ENCODE peak calls at places on chromosomes 5 and 9, in six cellular contexts. R, T, W, B, Z and P are unnamed samples.

GRCh38 chr9:89888677-89889076 is 283.9 kb downstream of the GADD45G start:
- ATAC-seq in R (no peak), T (no peak), W (no peak), B (no peak), Z (no peak), P (no peak)

GRCh38 chr5:171415115-171415730 is 4.2 kb upstream of the FGF18 start:
- ATAC-seq in R (no peak), T (no peak), W (no peak), B (no peak), Z (peak), P (no peak)

GRCh38 chr9:102185962-102186361 is 447.5 kb upstream of the GRIN3A start:
- ATAC-seq in R (no peak), T (no peak), W (no peak), B (no peak), Z (no peak), P (no peak)

GRCh38 chr5:95779611-95780010 is 42.9 kb downstream of the GLRX start:
- ATAC-seq in R (peak), T (no peak), W (no peak), B (no peak), Z (no peak), P (no peak)

GRCh38 chr9:98808411-98808815 is 943 bp downstream of the GALNT12 start:
- ATAC-seq in R (peak), T (no peak), W (no peak), B (peak), Z (no peak), P (no peak)

GRCh38 chr5:59040007-59040803 is 457.3 kb downstream of the RAB3C start:
- ATAC-seq in R (peak), T (peak), W (no peak), B (no peak), Z (no peak), P (no peak)

GRCh38 chr5:159409801-159410200 is 79.5 kb upstream of the IL12B start:
- ATAC-seq in R (no peak), T (no peak), W (peak), B (peak), Z (no peak), P (peak)

GRCh38 chr5:140574165-140574564 is 9.5 kb downstream of the SLC35A4 start:
- ATAC-seq in R (peak), T (peak), W (no peak), B (no peak), Z (no peak), P (no peak)

GRCh38 chr5:14705556-14705955 is 41.0 kb downstream of the OTULIN start:
- ATAC-seq in R (no peak), T (no peak), W (no peak), B (no peak), Z (no peak), P (no peak)

GRCh38 chr9:134423166-134423565 is 96.9 kb downstream of the RXRA start:
- ATAC-seq in R (no peak), T (no peak), W (no peak), B (no peak), Z (no peak), P (no peak)

GRCh38 chr5:43619380-43619779 is 16.4 kb downstream of the NNT start:
- ATAC-seq in R (no peak), T (no peak), W (no peak), B (no peak), Z (no peak), P (no peak)